ENCODE peak calls at places on chromosomes 6 and 20, in ten cellular contexts. Z is A172, N is AG08396, W is HuH-7, K is C1 segment of cervical spinal cord, Q is progenitor cell of endocrine pancreas, R is NCI-H774, P is mucosa of gallbladder, U is M059J, L is astrocyte. M is an unnamed sample.

GRCh38 chr6:28585335-28585734 is 59.7 kb downstream of the GPX5 start:
- DNase-seq in Z (no peak), N (no peak), W (no peak), K (no peak), Q (no peak), R (no peak), P (no peak), U (peak), L (peak), M (peak)

GRCh38 chr6:33729059-33729458 is 17.6 kb upstream of the UQCC2 start:
- DNase-seq in Z (no peak), N (no peak), W (no peak), K (no peak), Q (no peak), R (no peak), P (no peak), U (no peak), L (no peak), M (no peak)

GRCh38 chr6:150086026-150086425 is 17.1 kb upstream of the ULBP3 start:
- DNase-seq in Z (no peak), N (no peak), W (no peak), K (no peak), Q (no peak), R (no peak), P (no peak), U (no peak), L (no peak), M (no peak)

GRCh38 chr20:48102076-48102787 is 317.0 kb upstream of the SULF2 start:
- DNase-seq in Z (no peak), N (no peak), W (no peak), K (no peak), Q (no peak), R (no peak), P (no peak), U (no peak), L (no peak), M (no peak)

GRCh38 chr6:84554706-84555105 is 209.7 kb downstream of the TBX18 start:
- DNase-seq in Z (no peak), N (no peak), W (no peak), K (no peak), Q (no peak), R (no peak), P (no peak), U (no peak), L (no peak), M (no peak)

GRCh38 chr20:31974975-31975481 is 7.1 kb downstream of the XKR7 start:
- DNase-seq in Z (no peak), N (no peak), W (no peak), K (no peak), Q (no peak), R (no peak), P (no peak), U (no peak), L (no peak), M (no peak)

GRCh38 chr6:139644821-139645220 is 270.4 kb upstream of the CITED2 start:
- DNase-seq in Z (no peak), N (no peak), W (no peak), K (no peak), Q (no peak), R (no peak), P (peak), U (no peak), L (peak), M (no peak)

GRCh38 chr6:107458687-107459282 is 579 bp downstream of the PDSS2 start:
- DNase-seq in Z (peak), N (peak), W (peak), K (no peak), Q (peak), R (peak), P (peak), U (peak), L (peak), M (peak)

GRCh38 chr6:111087871-111088667 is 766 bp downstream of the SLC16A10 start:
- DNase-seq in Z (no peak), N (no peak), W (peak), K (no peak), Q (peak), R (no peak), P (no peak), U (peak), L (no peak), M (peak)

GRCh38 chr20:38315290-38315966 is 11.5 kb downstream of the BPI start:
- DNase-seq in Z (no peak), N (peak), W (no peak), K (no peak), Q (no peak), R (no peak), P (no peak), U (peak), L (no peak), M (peak)

GRCh38 chr6:1442929-1443328 is 53.6 kb downstream of the FOXF2 start:
- DNase-seq in Z (no peak), N (no peak), W (no peak), K (no peak), Q (no peak), R (no peak), P (no peak), U (no peak), L (no peak), M (no peak)

GRCh38 chr20:56626367-56627121 is 2.6 kb upstream of the TFAP2C start:
- DNase-seq in Z (no peak), N (peak), W (no peak), K (no peak), Q (no peak), R (no peak), P (no peak), U (no peak), L (no peak), M (peak)

GRCh38 chr6:51473996-51474975 is 613.1 kb downstream of the PKHD1 start:
- DNase-seq in Z (no peak), N (no peak), W (no peak), K (no peak), Q (no peak), R (no peak), P (no peak), U (no peak), L (no peak), M (no peak)

GRCh38 chr20:63567132-63567381 is 7.0 kb downstream of the HELZ2 start:
- DNase-seq in Z (no peak), N (no peak), W (no peak), K (no peak), Q (no peak), R (no peak), P (no peak), U (no peak), L (no peak), M (no peak)

GRCh38 chr20:61765871-61766654 is 299.6 kb downstream of the TAF4 start:
- DNase-seq in Z (no peak), N (no peak), W (no peak), K (no peak), Q (no peak), R (no peak), P (no peak), U (no peak), L (no peak), M (no peak)

GRCh38 chr20:21653628-21654027 is 51.8 kb upstream of the PAX1 start:
- DNase-seq in Z (no peak), N (no peak), W (no peak), K (no peak), Q (no peak), R (no peak), P (no peak), U (no peak), L (no peak), M (peak)

GRCh38 chr6:139290787-139291294 is 957 bp downstream of the TXLNB start:
- DNase-seq in Z (peak), N (peak), W (no peak), K (no peak), Q (no peak), R (no peak), P (peak), U (peak), L (peak), M (no peak)

GRCh38 chr6:16432075-16433032 is 194.0 kb downstream of the GMPR start:
- DNase-seq in Z (no peak), N (no peak), W (no peak), K (no peak), Q (no peak), R (no peak), P (peak), U (peak), L (peak), M (no peak)

GRCh38 chr6:166143011-166143410 is 24.6 kb downstream of the TBXT start:
- DNase-seq in Z (peak), N (no peak), W (no peak), K (no peak), Q (no peak), R (no peak), P (peak), U (no peak), L (no peak), M (no peak)

GRCh38 chr6:166317261-166318212 is 9.3 kb upstream of the PRR18 start:
- DNase-seq in Z (no peak), N (no peak), W (no peak), K (no peak), Q (no peak), R (no peak), P (no peak), U (no peak), L (no peak), M (no peak)

GRCh38 chr6:170344631-170345576 is 38.3 kb downstream of the FAM120B start:
- DNase-seq in Z (peak), N (peak), W (no peak), K (no peak), Q (no peak), R (no peak), P (peak), U (peak), L (peak), M (peak)

GRCh38 chr6:39934060-39934757 is at the start of gene MOCS1:
- DNase-seq in Z (peak), N (peak), W (peak), K (peak), Q (peak), R (peak), P (peak), U (peak), L (peak), M (peak)

GRCh38 chr6:43855247-43855646 is 85.2 kb downstream of the VEGFA start:
- DNase-seq in Z (no peak), N (no peak), W (no peak), K (no peak), Q (no peak), R (no peak), P (no peak), U (no peak), L (no peak), M (no peak)

GRCh38 chr6:30075987-30076311 is 380 bp upstream of the RNF39 start:
- DNase-seq in Z (peak), N (no peak), W (no peak), K (no peak), Q (no peak), R (no peak), P (peak), U (peak), L (no peak), M (peak)

GRCh38 chr20:953742-954141 is 37.6 kb upstream of the ANGPT4 start:
- DNase-seq in Z (no peak), N (no peak), W (peak), K (no peak), Q (no peak), R (no peak), P (no peak), U (peak), L (no peak), M (peak)

GRCh38 chr6:5786321-5787053 is 220.2 kb downstream of the NRN1 start:
- DNase-seq in Z (no peak), N (no peak), W (no peak), K (no peak), Q (no peak), R (no peak), P (no peak), U (peak), L (peak), M (no peak)

GRCh38 chr6:28002181-28002580 is 45.1 kb downstream of the OR2B6 start:
- DNase-seq in Z (no peak), N (no peak), W (no peak), K (no peak), Q (no peak), R (no peak), P (no peak), U (peak), L (no peak), M (peak)

GRCh38 chr6:165661416-165662001 is 1.5 kb downstream of the PDE10A start:
- DNase-seq in Z (no peak), N (peak), W (no peak), K (no peak), Q (no peak), R (no peak), P (no peak), U (no peak), L (no peak), M (peak)

GRCh38 chr6:165746331-165746730 is 83.3 kb upstream of the PDE10A start:
- DNase-seq in Z (no peak), N (no peak), W (no peak), K (no peak), Q (no peak), R (no peak), P (no peak), U (no peak), L (no peak), M (no peak)